ENCODE peak calls at places on chromosomes 7 and 10, in five cellular contexts. T, J, S, R and V are unnamed samples.

GRCh38 chr10:119597405-119598186 is 832 bp upstream of the TIAL1 start:
- DNase-seq in T (no peak), J (no peak), S (no peak), R (no peak), V (no peak)

GRCh38 chr7:131066635-131067034 is 261.0 kb upstream of the MKLN1 start:
- DNase-seq in T (no peak), J (no peak), S (no peak), R (no peak), V (no peak)

GRCh38 chr7:154484943-154485342 is 432.7 kb downstream of the DPP6 start:
- DNase-seq in T (no peak), J (no peak), S (no peak), R (no peak), V (no peak)

GRCh38 chr10:116742367-116743265 is at the start of gene HSPA12A:
- DNase-seq in T (peak), J (no peak), S (peak), R (peak), V (peak)

GRCh38 chr10:71860243-71861029 is 9.4 kb upstream of the PSAP start:
- DNase-seq in T (peak), J (no peak), S (peak), R (peak), V (peak)

GRCh38 chr10:60572511-60573194 is 183.0 kb upstream of the ANK3 start:
- DNase-seq in T (peak), J (peak), S (peak), R (no peak), V (no peak)

GRCh38 chr10:110522365-110522988 is 24.8 kb downstream of the DUSP5 start:
- DNase-seq in T (no peak), J (no peak), S (no peak), R (no peak), V (no peak)

GRCh38 chr10:112359606-112360307 is 14.2 kb upstream of the ACSL5 start:
- DNase-seq in T (no peak), J (no peak), S (no peak), R (no peak), V (no peak)

GRCh38 chr10:104333037-104333727 is 5.1 kb downstream of the ITPRIP start:
- DNase-seq in T (no peak), J (no peak), S (no peak), R (no peak), V (no peak)

GRCh38 chr7:139618482-139619366 is 95.2 kb downstream of the CLEC2L start:
- DNase-seq in T (no peak), J (no peak), S (no peak), R (peak), V (peak)

GRCh38 chr7:113936982-113937381 is 18.2 kb upstream of the PPP1R3A start:
- DNase-seq in T (no peak), J (no peak), S (no peak), R (no peak), V (no peak)

GRCh38 chr10:132742167-132742836 is 43.6 kb downstream of the NKX6-2 start:
- DNase-seq in T (no peak), J (no peak), S (no peak), R (no peak), V (no peak)

GRCh38 chr7:6221340-6222319 is 50.8 kb downstream of the CYTH3 start:
- DNase-seq in T (no peak), J (peak), S (no peak), R (no peak), V (no peak)

GRCh38 chr10:129706523-129706922 is 239.5 kb downstream of the MGMT start:
- DNase-seq in T (no peak), J (no peak), S (no peak), R (no peak), V (no peak)

GRCh38 chr10:87092356-87092860 is 2.2 kb downstream of the GLUD1 start:
- DNase-seq in T (peak), J (no peak), S (no peak), R (no peak), V (no peak)

GRCh38 chr10:15197276-15197675 is 28.8 kb upstream of the NMT2 start:
- DNase-seq in T (no peak), J (no peak), S (no peak), R (no peak), V (no peak)

GRCh38 chr7:139231513-139232376 is 708 bp downstream of the UBN2 start:
- DNase-seq in T (no peak), J (no peak), S (peak), R (peak), V (peak)